ENCODE peak calls at places on chromosomes 12 and 14, in six cellular contexts. A, W, S, R, Z and G are unnamed samples.

GRCh38 chr12:76784600-76785051 is 20.7 kb downstream of the ZDHHC17 start:
- DNase-seq in A (peak; percentile 43), W (no peak), S (no peak), R (peak; percentile 31), Z (no peak), G (no peak)

GRCh38 chr14:55356913-55357312 is 54.7 kb downstream of the ATG14 start:
- DNase-seq in A (peak; percentile 98), W (no peak), S (no peak), R (no peak), Z (no peak), G (no peak)

GRCh38 chr12:21666722-21667121 is 9.1 kb upstream of the LDHB start:
- DNase-seq in A (no peak), W (no peak), S (no peak), R (no peak), Z (no peak), G (no peak)

GRCh38 chr12:93638095-93638494 is 39.1 kb upstream of the CRADD start:
- DNase-seq in A (no peak), W (no peak), S (no peak), R (no peak), Z (no peak), G (no peak)

GRCh38 chr12:70106347-70106746 is 136.9 kb upstream of the CNOT2 start:
- DNase-seq in A (no peak), W (no peak), S (no peak), R (no peak), Z (no peak), G (no peak)

GRCh38 chr12:6899837-6900519 is 4.6 kb upstream of the LRRC23 start:
- DNase-seq in A (no peak), W (no peak), S (no peak), R (no peak), Z (peak; percentile 56), G (no peak)

GRCh38 chr12:33251548-33251947 is 188.1 kb downstream of the SYT10 start:
- DNase-seq in A (no peak), W (no peak), S (no peak), R (no peak), Z (no peak), G (no peak)

GRCh38 chr12:103997277-103997900 is 31.7 kb downstream of the TDG start:
- DNase-seq in A (no peak), W (peak; percentile 60), S (no peak), R (no peak), Z (peak; percentile 37), G (no peak)

GRCh38 chr14:96051642-96052540 is 12.7 kb downstream of the C14orf132 start:
- DNase-seq in A (peak; percentile 15), W (no peak), S (no peak), R (peak; percentile 19), Z (no peak), G (no peak)

GRCh38 chr12:14995583-14996425 is 23.0 kb downstream of the PDE6H start:
- DNase-seq in A (peak; percentile 54), W (no peak), S (no peak), R (peak; percentile 29), Z (no peak), G (peak; percentile 23)

GRCh38 chr12:108884116-108885012 is 4.5 kb downstream of the DAO start:
- DNase-seq in A (peak; percentile 76), W (no peak), S (no peak), R (peak; percentile 14), Z (peak; percentile 63), G (no peak)

GRCh38 chr12:116880817-116881324 is 370 bp downstream of the HRK start:
- DNase-seq in A (peak; percentile 72), W (no peak), S (no peak), R (peak; percentile 53), Z (peak; percentile 57), G (no peak)

GRCh38 chr12:1810201-1810930 is 10.0 kb upstream of the LRTM2 start:
- DNase-seq in A (no peak), W (no peak), S (no peak), R (peak; percentile 9), Z (no peak), G (no peak)

GRCh38 chr14:30584058-30584630 is 25.2 kb downstream of the G2E3 start:
- DNase-seq in A (no peak), W (no peak), S (no peak), R (no peak), Z (no peak), G (no peak)

GRCh38 chr12:90510948-90511347 is 444.0 kb downstream of the CCER1 start:
- DNase-seq in A (peak; percentile 2), W (no peak), S (no peak), R (peak; percentile 47), Z (no peak), G (no peak)

GRCh38 chr14:105063041-105063440 is 2.2 kb downstream of the GPR132 start:
- DNase-seq in A (no peak), W (no peak), S (no peak), R (no peak), Z (no peak), G (no peak)
- H3K4me3 ChIP-seq in A (no peak overlapping the region), W (no peak overlapping the region), S (no peak overlapping the region), R (no peak overlapping the region), Z (no peak overlapping the region), G (no peak overlapping the region)

GRCh38 chr14:99475660-99476059 is 5.0 kb downstream of the SETD3 start:
- DNase-seq in A (no peak), W (no peak), S (no peak), R (no peak), Z (no peak), G (no peak)

GRCh38 chr14:99475179-99475578 is 5.5 kb downstream of the SETD3 start:
- DNase-seq in A (no peak), W (no peak), S (no peak), R (no peak), Z (peak; percentile 42), G (no peak)

GRCh38 chr14:99479160-99479902 is 1.3 kb downstream of the SETD3 start:
- DNase-seq in A (no peak), W (no peak), S (no peak), R (no peak), Z (no peak), G (no peak)

GRCh38 chr14:99478133-99478532 is 2.5 kb downstream of the SETD3 start:
- DNase-seq in A (no peak), W (no peak), S (no peak), R (no peak), Z (no peak), G (no peak)

GRCh38 chr14:99476864-99477263 is 3.8 kb downstream of the SETD3 start:
- DNase-seq in A (peak; percentile 31), W (no peak), S (no peak), R (peak; percentile 40), Z (no peak), G (no peak)
- H3K27ac ChIP-seq in A (no peak overlapping the region), W (no peak overlapping the region), S (no peak overlapping the region), R (no peak overlapping the region), Z (no peak overlapping the region), G (no peak overlapping the region)

GRCh38 chr12:120833849-120834248 is 70.3 kb downstream of the SPPL3 start:
- DNase-seq in A (no peak), W (no peak), S (no peak), R (no peak), Z (no peak), G (no peak)

GRCh38 chr12:120834489-120835303 is 69.5 kb downstream of the SPPL3 start:
- DNase-seq in A (no peak), W (no peak), S (no peak), R (no peak), Z (no peak), G (no peak)

GRCh38 chr12:120835304-120835612 is 68.9 kb downstream of the SPPL3 start:
- DNase-seq in A (no peak), W (no peak), S (no peak), R (no peak), Z (no peak), G (no peak)

GRCh38 chr12:120835657-120836056 is 68.5 kb downstream of the SPPL3 start:
- DNase-seq in A (no peak), W (no peak), S (no peak), R (no peak), Z (no peak), G (no peak)

DNA sequence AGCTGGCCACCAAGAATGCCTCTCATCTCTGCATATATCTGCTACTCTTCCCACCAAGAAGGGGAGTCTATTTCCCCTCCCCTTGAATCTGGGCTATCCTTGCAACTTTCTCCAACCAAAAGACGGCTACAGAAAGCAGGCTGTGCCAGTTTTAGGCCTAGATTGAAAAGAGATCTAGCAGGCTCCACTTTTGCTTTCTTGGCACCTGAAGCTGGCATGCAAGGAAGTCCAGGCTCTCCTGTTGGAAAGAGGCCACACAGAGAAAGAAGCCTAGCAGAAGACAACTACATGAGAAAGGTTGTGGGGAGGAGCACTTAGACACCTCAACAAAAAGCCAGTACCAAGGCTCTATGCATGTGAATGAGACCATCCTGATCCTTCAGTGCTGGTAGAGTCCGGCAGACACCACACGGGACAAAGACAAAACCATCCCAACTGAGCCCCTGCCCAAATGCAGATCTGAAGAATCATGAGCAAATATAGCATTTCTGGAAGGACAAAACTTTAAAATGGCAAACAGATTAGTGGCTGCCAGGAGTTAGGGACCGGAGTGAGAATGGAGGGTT is 68.0 kb downstream of the SPPL3 start:
- DNase-seq in A (no peak), W (no peak), S (no peak), R (no peak), Z (no peak), G (no peak)
- H3K4me3 ChIP-seq in A (no peak overlapping the region), W (no peak overlapping the region), S (no peak overlapping the region), R (no peak overlapping the region), Z (no peak overlapping the region), G (no peak overlapping the region)

GRCh38 chr12:13211191-13211858 is 14.8 kb downstream of the EMP1 start:
- DNase-seq in A (peak; percentile 59), W (no peak), S (no peak), R (no peak), Z (no peak), G (no peak)
- H3K27ac ChIP-seq in A (peak overlapping the region; percentile 19), W (no peak overlapping the region), S (no peak overlapping the region), R (peak overlapping the region; percentile 92), Z (peak overlapping the region; percentile 9), G (peak overlapping the region; percentile 42)

DNA sequence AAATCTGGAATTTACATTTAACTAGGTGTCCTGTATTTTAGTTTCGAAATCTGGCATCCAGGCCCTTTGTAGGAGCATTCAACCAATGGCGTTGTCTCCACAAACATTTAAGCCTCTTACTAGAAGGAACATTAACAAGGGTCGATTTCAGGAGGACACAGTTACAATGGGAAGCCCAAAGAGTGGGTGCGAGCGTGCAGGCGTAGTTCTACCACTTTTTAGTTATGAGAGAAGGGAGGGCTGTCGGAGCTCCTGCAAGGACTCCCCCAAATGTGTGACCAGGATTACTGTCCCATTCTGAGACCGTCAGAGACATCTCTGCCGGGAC is 365 bp upstream of the ABHD4 start:
- DNase-seq in A (no peak), W (no peak), S (no peak), R (no peak), Z (no peak), G (no peak)
- H3K4me3 ChIP-seq in A (peak overlapping the region; percentile 89), W (peak overlapping the region; percentile 76), S (peak overlapping the region; percentile 74), R (peak overlapping the region; percentile 77), Z (peak overlapping the region; percentile 78), G (peak overlapping the region; percentile 77)

GRCh38 chr12:11705010-11705409 is 55.5 kb downstream of the ETV6 start:
- DNase-seq in A (peak; percentile 78), W (peak; percentile 23), S (no peak), R (peak; percentile 91), Z (no peak), G (peak; percentile 50)
- H3K27ac ChIP-seq in A (peak overlapping the region; percentile 63), W (no peak overlapping the region), S (peak overlapping the region; percentile 73), R (peak overlapping the region; percentile 71), Z (no peak overlapping the region), G (peak overlapping the region; percentile 63)